ENCODE peak calls at places on chromosome 2, in nine cellular contexts. One of them, this sample, is unnamed.

GRCh38 chr2:195026261-195026660 is 630.8 kb upstream of the SLC39A10 start:
- DNase-seq in AG04449: no peak
- DNase-seq in fibroblast of lung: peak; percentile 58
- DNase-seq in cardiac muscle cell: no peak
- DNase-seq in esophagus squamous epithelium: no peak
- DNase-seq in A549: no peak
- DNase-seq in heart left ventricle: no peak
- DNase-seq in GM13977: no peak
- DNase-seq in mucosa of descending colon: no peak
- DNase-seq in this sample: no peak

GRCh38 chr2:174325932-174326879 is 8.5 kb upstream of the SP9 start:
- DNase-seq in AG04449: no peak
- DNase-seq in fibroblast of lung: no peak
- DNase-seq in cardiac muscle cell: no peak
- DNase-seq in esophagus squamous epithelium: no peak
- DNase-seq in A549: no peak
- DNase-seq in heart left ventricle: peak; percentile 30
- DNase-seq in GM13977: peak; percentile 44
- DNase-seq in mucosa of descending colon: no peak
- DNase-seq in this sample: peak; percentile 39

GRCh38 chr2:66428986-66429612 is 5.8 kb upstream of the MEIS1 start:
- DNase-seq in AG04449: no peak
- DNase-seq in fibroblast of lung: peak; percentile 55
- DNase-seq in cardiac muscle cell: peak; percentile 80
- DNase-seq in esophagus squamous epithelium: no peak
- DNase-seq in A549: peak; percentile 27
- DNase-seq in heart left ventricle: no peak
- DNase-seq in GM13977: no peak
- DNase-seq in mucosa of descending colon: no peak
- DNase-seq in this sample: no peak

GRCh38 chr2:128513416-128514283 is 195.0 kb upstream of the HS6ST1 start:
- DNase-seq in AG04449: no peak
- DNase-seq in fibroblast of lung: no peak
- DNase-seq in cardiac muscle cell: no peak
- DNase-seq in esophagus squamous epithelium: no peak
- DNase-seq in A549: no peak
- DNase-seq in heart left ventricle: no peak
- DNase-seq in GM13977: no peak
- DNase-seq in mucosa of descending colon: no peak
- DNase-seq in this sample: no peak

GRCh38 chr2:27638709-27639108 is 9.9 kb downstream of the GPN1 start:
- DNase-seq in AG04449: peak; percentile 76
- DNase-seq in fibroblast of lung: peak; percentile 95
- DNase-seq in cardiac muscle cell: no peak
- DNase-seq in esophagus squamous epithelium: no peak
- DNase-seq in A549: no peak
- DNase-seq in heart left ventricle: no peak
- DNase-seq in GM13977: no peak
- DNase-seq in mucosa of descending colon: no peak
- DNase-seq in this sample: peak; percentile 21

GRCh38 chr2:144944506-144945230 is 424.7 kb upstream of the ZEB2 start:
- DNase-seq in AG04449: no peak
- DNase-seq in fibroblast of lung: no peak
- DNase-seq in cardiac muscle cell: no peak
- DNase-seq in esophagus squamous epithelium: no peak
- DNase-seq in A549: no peak
- DNase-seq in heart left ventricle: no peak
- DNase-seq in GM13977: no peak
- DNase-seq in mucosa of descending colon: no peak
- DNase-seq in this sample: no peak

GRCh38 chr2:129191530-129191929 is 787.9 kb upstream of the RAB6C start:
- DNase-seq in AG04449: no peak
- DNase-seq in fibroblast of lung: no peak
- DNase-seq in cardiac muscle cell: peak; percentile 34
- DNase-seq in esophagus squamous epithelium: no peak
- DNase-seq in A549: no peak
- DNase-seq in heart left ventricle: no peak
- DNase-seq in GM13977: no peak
- DNase-seq in mucosa of descending colon: no peak
- DNase-seq in this sample: no peak

GRCh38 chr2:28257182-28257581 is 135.5 kb upstream of the FOSL2 start:
- DNase-seq in AG04449: no peak
- DNase-seq in fibroblast of lung: no peak
- DNase-seq in cardiac muscle cell: no peak
- DNase-seq in esophagus squamous epithelium: no peak
- DNase-seq in A549: no peak
- DNase-seq in heart left ventricle: no peak
- DNase-seq in GM13977: no peak
- DNase-seq in mucosa of descending colon: no peak
- DNase-seq in this sample: no peak

GRCh38 chr2:159788218-159788617 is 9.8 kb downstream of the CD302 start:
- DNase-seq in AG04449: no peak
- DNase-seq in fibroblast of lung: no peak
- DNase-seq in cardiac muscle cell: no peak
- DNase-seq in esophagus squamous epithelium: no peak
- DNase-seq in A549: no peak
- DNase-seq in heart left ventricle: no peak
- DNase-seq in GM13977: no peak
- DNase-seq in mucosa of descending colon: peak; percentile 47
- DNase-seq in this sample: no peak

DNA sequence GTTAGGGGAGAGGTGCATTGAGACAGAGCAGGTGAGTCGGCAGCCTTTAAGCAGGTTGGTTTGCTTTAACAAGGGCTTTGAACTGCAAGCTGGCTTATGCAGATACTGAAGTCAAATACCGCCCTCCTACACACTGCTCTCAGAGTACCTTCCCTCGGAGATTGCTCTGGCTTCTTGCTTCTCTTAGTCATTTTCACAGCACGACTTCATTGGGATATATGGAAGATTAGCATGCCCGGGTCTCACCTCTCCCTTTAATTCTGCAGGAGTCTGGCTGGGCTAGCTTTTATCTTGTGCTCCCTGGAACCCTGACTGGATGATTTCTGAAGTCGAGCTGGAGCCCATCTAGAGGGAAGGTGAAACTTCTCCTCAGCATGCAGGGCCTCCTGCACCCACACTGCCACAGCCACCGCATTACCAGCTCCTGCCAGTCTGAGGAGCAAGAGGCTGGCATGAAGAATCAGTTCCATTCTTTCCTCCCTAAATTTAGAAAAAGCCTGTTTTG is 395.5 kb upstream of the HNRNPA3 start:
- DNase-seq in AG04449: no peak
- DNase-seq in fibroblast of lung: no peak
- DNase-seq in cardiac muscle cell: peak; percentile 7
- DNase-seq in esophagus squamous epithelium: no peak
- DNase-seq in A549: no peak
- DNase-seq in heart left ventricle: no peak
- DNase-seq in GM13977: no peak
- DNase-seq in mucosa of descending colon: no peak
- DNase-seq in this sample: peak; percentile 67
- TF ChIP-seq CTCF in AG04449: peak; percentile 13
- TF ChIP-seq CTCF in fibroblast of lung: peak; percentile 8
- TF ChIP-seq CTCF in cardiac muscle cell: no peak
- TF ChIP-seq CTCF in esophagus squamous epithelium: no peak
- TF ChIP-seq CTCF in A549: no peak
- TF ChIP-seq CTCF in heart left ventricle: no peak
- TF ChIP-seq CTCF in GM13977: no peak
- TF ChIP-seq CTCF in mucosa of descending colon: no peak
- TF ChIP-seq CTCF in this sample: peak; percentile 20

GRCh38 chr2:238606311-238606710 is 179.6 kb downstream of the ASB1 start:
- DNase-seq in AG04449: no peak
- DNase-seq in fibroblast of lung: no peak
- DNase-seq in cardiac muscle cell: no peak
- DNase-seq in esophagus squamous epithelium: no peak
- DNase-seq in A549: no peak
- DNase-seq in heart left ventricle: no peak
- DNase-seq in GM13977: no peak
- DNase-seq in mucosa of descending colon: no peak
- DNase-seq in this sample: no peak
- TF ChIP-seq CTCF in AG04449: no peak
- TF ChIP-seq CTCF in fibroblast of lung: no peak
- TF ChIP-seq CTCF in cardiac muscle cell: no peak
- TF ChIP-seq CTCF in esophagus squamous epithelium: no peak
- TF ChIP-seq CTCF in A549: no peak
- TF ChIP-seq CTCF in heart left ventricle: no peak
- TF ChIP-seq CTCF in GM13977: no peak
- TF ChIP-seq CTCF in mucosa of descending colon: no peak
- TF ChIP-seq CTCF in this sample: no peak

GRCh38 chr2:120736955-120737801 is 1.5 kb downstream of the GLI2 start:
- DNase-seq in AG04449: peak; percentile 84
- DNase-seq in fibroblast of lung: peak; percentile 96
- DNase-seq in cardiac muscle cell: peak; percentile 83
- DNase-seq in esophagus squamous epithelium: no peak
- DNase-seq in A549: peak; percentile 54
- DNase-seq in heart left ventricle: peak; percentile 65
- DNase-seq in GM13977: no peak
- DNase-seq in mucosa of descending colon: peak; percentile 48
- DNase-seq in this sample: no peak

GRCh38 chr2:120734930-120735611 is 597 bp upstream of the GLI2 start:
- DNase-seq in AG04449: no peak
- DNase-seq in fibroblast of lung: no peak
- DNase-seq in cardiac muscle cell: peak; percentile 20
- DNase-seq in esophagus squamous epithelium: no peak
- DNase-seq in A549: no peak
- DNase-seq in heart left ventricle: peak; percentile 25
- DNase-seq in GM13977: no peak
- DNase-seq in mucosa of descending colon: no peak
- DNase-seq in this sample: no peak

GRCh38 chr2:120736202-120736954 is 710 bp downstream of the GLI2 start:
- DNase-seq in AG04449: no peak
- DNase-seq in fibroblast of lung: no peak
- DNase-seq in cardiac muscle cell: peak; percentile 53
- DNase-seq in esophagus squamous epithelium: no peak
- DNase-seq in A549: peak; percentile 40
- DNase-seq in heart left ventricle: peak; percentile 44
- DNase-seq in GM13977: no peak
- DNase-seq in mucosa of descending colon: no peak
- DNase-seq in this sample: no peak

GRCh38 chr2:120737802-120738516 is 2.3 kb downstream of the GLI2 start:
- DNase-seq in AG04449: no peak
- DNase-seq in fibroblast of lung: no peak
- DNase-seq in cardiac muscle cell: no peak
- DNase-seq in esophagus squamous epithelium: no peak
- DNase-seq in A549: no peak
- DNase-seq in heart left ventricle: no peak
- DNase-seq in GM13977: no peak
- DNase-seq in mucosa of descending colon: peak; percentile 62
- DNase-seq in this sample: no peak

DNA sequence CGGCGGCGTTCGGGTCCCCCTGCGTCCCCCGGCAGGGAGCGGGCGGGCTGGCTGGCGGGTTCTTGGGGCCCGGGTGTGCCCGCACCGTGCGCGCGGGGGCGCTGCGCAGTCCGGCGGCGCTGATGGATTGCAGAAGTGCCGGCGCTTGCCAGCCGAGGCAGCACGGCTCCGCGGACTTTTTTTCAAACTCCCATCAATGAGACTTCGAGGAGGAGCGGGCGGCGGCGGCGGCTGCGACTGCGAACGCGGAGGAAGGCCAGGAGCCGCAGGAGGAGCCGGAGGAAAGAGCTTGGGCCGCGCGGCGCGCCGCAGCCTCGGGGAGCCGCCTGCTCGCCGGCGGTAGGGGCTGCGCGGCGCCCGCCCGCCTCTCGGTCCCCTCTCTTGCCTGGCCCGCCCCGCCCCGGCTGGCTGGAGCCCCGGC is at the start of gene GLI2:
- DNase-seq in AG04449: no peak
- DNase-seq in fibroblast of lung: peak; percentile 89
- DNase-seq in cardiac muscle cell: peak; percentile 93
- DNase-seq in esophagus squamous epithelium: no peak
- DNase-seq in A549: peak; percentile 61
- DNase-seq in heart left ventricle: peak; percentile 74
- DNase-seq in GM13977: peak; percentile 74
- DNase-seq in mucosa of descending colon: peak; percentile 73
- DNase-seq in this sample: peak; percentile 54
- TF ChIP-seq CTCF in AG04449: peak; percentile 84
- TF ChIP-seq CTCF in fibroblast of lung: peak; percentile 38
- TF ChIP-seq CTCF in cardiac muscle cell: peak; percentile 63
- TF ChIP-seq CTCF in esophagus squamous epithelium: peak; percentile 59
- TF ChIP-seq CTCF in A549: peak; percentile 81
- TF ChIP-seq CTCF in heart left ventricle: peak; percentile 73
- TF ChIP-seq CTCF in GM13977: peak; percentile 47
- TF ChIP-seq CTCF in mucosa of descending colon: peak; percentile 36
- TF ChIP-seq CTCF in this sample: peak; percentile 63

DNA sequence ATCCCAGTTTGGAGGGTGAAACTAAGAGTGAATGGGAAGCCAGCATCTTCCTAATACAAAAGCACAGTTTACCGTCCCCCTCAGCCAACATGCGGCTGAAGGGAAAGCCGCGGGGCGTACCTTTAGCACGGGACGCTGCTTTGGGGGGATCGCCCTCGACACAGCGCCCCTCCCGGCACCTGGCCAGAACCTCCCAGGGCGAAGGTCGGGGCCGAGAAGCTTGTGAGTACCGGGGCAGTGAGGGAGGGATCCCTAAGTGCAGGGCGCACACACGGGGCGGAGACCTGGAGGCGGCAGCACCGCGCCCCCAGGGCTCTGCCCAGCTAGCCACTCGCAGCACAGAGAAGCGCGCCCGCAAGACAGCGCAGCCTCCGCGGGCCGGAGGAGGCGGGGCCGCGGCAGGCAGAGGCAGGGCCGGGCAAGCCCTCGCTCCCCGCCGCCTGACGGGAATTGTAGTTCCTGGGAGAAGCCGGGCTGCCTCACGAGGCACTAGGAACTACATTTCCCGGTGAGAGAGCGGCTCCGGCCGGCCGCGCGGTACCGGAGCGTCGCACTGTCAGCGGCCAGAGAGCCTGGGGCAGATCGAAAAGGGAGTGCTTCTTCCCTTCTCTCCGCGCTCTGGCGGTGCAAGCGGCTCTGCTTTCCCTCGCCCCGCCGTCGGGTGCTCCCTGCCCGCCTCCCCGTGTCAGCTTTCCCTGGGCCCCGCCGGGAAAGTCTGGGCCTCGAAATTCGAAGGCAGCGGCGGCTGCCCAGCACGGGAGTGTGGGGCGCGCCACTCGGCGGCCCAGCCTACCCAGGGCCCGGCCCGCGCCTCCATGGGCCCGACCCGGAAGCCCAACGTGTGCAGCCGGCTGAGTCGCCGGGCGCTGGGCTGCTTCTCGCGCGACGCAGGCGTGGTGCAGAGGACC is at the start of the genes DCAF17 and METTL8:
- DNase-seq in AG04449: peak; percentile 59
- DNase-seq in fibroblast of lung: peak; percentile 95
- DNase-seq in cardiac muscle cell: peak; percentile 97
- DNase-seq in esophagus squamous epithelium: peak; percentile 69
- DNase-seq in A549: peak; percentile 80
- DNase-seq in heart left ventricle: peak; percentile 96
- DNase-seq in GM13977: peak; percentile 96
- DNase-seq in mucosa of descending colon: peak; percentile 97
- DNase-seq in this sample: peak; percentile 95
- TF ChIP-seq CTCF in AG04449: peak; percentile 42
- TF ChIP-seq CTCF in fibroblast of lung: peak; percentile 28
- TF ChIP-seq CTCF in cardiac muscle cell: peak; percentile 31
- TF ChIP-seq CTCF in esophagus squamous epithelium: no peak
- TF ChIP-seq CTCF in A549: peak; percentile 48
- TF ChIP-seq CTCF in heart left ventricle: peak; percentile 51
- TF ChIP-seq CTCF in GM13977: peak; percentile 56
- TF ChIP-seq CTCF in mucosa of descending colon: peak; percentile 30
- TF ChIP-seq CTCF in this sample: peak; percentile 48

This sample was measured in activated CD8-positive, alpha-beta T cell treated with anti-CD3 and anti-CD28 coated beads for 36 hours.